ENCODE peak calls at places on chromosomes 16 and 17, in ten cellular contexts. One of them, this sample, is unnamed.

GRCh38 chr17:602436-602835 is 112.2 kb downstream of the VPS53 start:
- DNase-seq in naive B cell: no peak
- DNase-seq in iris pigment epithelial cell: peak
- DNase-seq in heart right ventricle: no peak
- DNase-seq in central memory CD4-positive, alpha-beta T cell: no peak
- DNase-seq in NCI-H1105 treated with DMSO at 0.1 percent for 48 hours: no peak
- DNase-seq in WTC11: no peak
- DNase-seq in effector memory CD4-positive, alpha-beta T cell: no peak
- DNase-seq in cardiac muscle cell: no peak
- DNase-seq in progenitor cell of endocrine pancreas: no peak
- DNase-seq in this sample: no peak

GRCh38 chr16:86836503-86837125 is 258.3 kb downstream of the FOXL1 start:
- DNase-seq in naive B cell: no peak
- DNase-seq in iris pigment epithelial cell: peak
- DNase-seq in heart right ventricle: no peak
- DNase-seq in central memory CD4-positive, alpha-beta T cell: no peak
- DNase-seq in NCI-H1105 treated with DMSO at 0.1 percent for 48 hours: no peak
- DNase-seq in WTC11: no peak
- DNase-seq in effector memory CD4-positive, alpha-beta T cell: no peak
- DNase-seq in cardiac muscle cell: peak
- DNase-seq in progenitor cell of endocrine pancreas: no peak
- DNase-seq in this sample: no peak

GRCh38 chr16:48434653-48435318 is 49.6 kb upstream of the SIAH1 start:
- DNase-seq in naive B cell: no peak
- DNase-seq in iris pigment epithelial cell: peak
- DNase-seq in heart right ventricle: no peak
- DNase-seq in central memory CD4-positive, alpha-beta T cell: no peak
- DNase-seq in NCI-H1105 treated with DMSO at 0.1 percent for 48 hours: no peak
- DNase-seq in WTC11: no peak
- DNase-seq in effector memory CD4-positive, alpha-beta T cell: no peak
- DNase-seq in cardiac muscle cell: peak
- DNase-seq in progenitor cell of endocrine pancreas: no peak
- DNase-seq in this sample: no peak

GRCh38 chr17:50279181-50279526 is 4.9 kb downstream of the TMEM92 start:
- DNase-seq in naive B cell: no peak
- DNase-seq in iris pigment epithelial cell: no peak
- DNase-seq in heart right ventricle: no peak
- DNase-seq in central memory CD4-positive, alpha-beta T cell: no peak
- DNase-seq in NCI-H1105 treated with DMSO at 0.1 percent for 48 hours: no peak
- DNase-seq in WTC11: no peak
- DNase-seq in effector memory CD4-positive, alpha-beta T cell: no peak
- DNase-seq in cardiac muscle cell: no peak
- DNase-seq in progenitor cell of endocrine pancreas: no peak
- DNase-seq in this sample: no peak

GRCh38 chr17:4966844-4967538 is 626 bp downstream of the SPAG7 start:
- DNase-seq in naive B cell: peak
- DNase-seq in iris pigment epithelial cell: peak
- DNase-seq in heart right ventricle: peak
- DNase-seq in central memory CD4-positive, alpha-beta T cell: peak
- DNase-seq in NCI-H1105 treated with DMSO at 0.1 percent for 48 hours: peak
- DNase-seq in WTC11: peak
- DNase-seq in effector memory CD4-positive, alpha-beta T cell: peak
- DNase-seq in cardiac muscle cell: peak
- DNase-seq in progenitor cell of endocrine pancreas: peak
- DNase-seq in this sample: peak

GRCh38 chr16:21713549-21714368 is 50.0 kb downstream of the OTOA start:
- DNase-seq in naive B cell: no peak
- DNase-seq in iris pigment epithelial cell: no peak
- DNase-seq in heart right ventricle: no peak
- DNase-seq in central memory CD4-positive, alpha-beta T cell: no peak
- DNase-seq in NCI-H1105 treated with DMSO at 0.1 percent for 48 hours: no peak
- DNase-seq in WTC11: no peak
- DNase-seq in effector memory CD4-positive, alpha-beta T cell: no peak
- DNase-seq in cardiac muscle cell: no peak
- DNase-seq in progenitor cell of endocrine pancreas: no peak
- DNase-seq in this sample: no peak

GRCh38 chr17:72465191-72466024 is 344.6 kb downstream of the SOX9 start:
- DNase-seq in naive B cell: no peak
- DNase-seq in iris pigment epithelial cell: peak
- DNase-seq in heart right ventricle: no peak
- DNase-seq in central memory CD4-positive, alpha-beta T cell: no peak
- DNase-seq in NCI-H1105 treated with DMSO at 0.1 percent for 48 hours: peak
- DNase-seq in WTC11: no peak
- DNase-seq in effector memory CD4-positive, alpha-beta T cell: no peak
- DNase-seq in cardiac muscle cell: peak
- DNase-seq in progenitor cell of endocrine pancreas: no peak
- DNase-seq in this sample: no peak

GRCh38 chr16:57070986-57071540 is 21.3 kb upstream of the CPNE2 start:
- DNase-seq in naive B cell: no peak
- DNase-seq in iris pigment epithelial cell: no peak
- DNase-seq in heart right ventricle: no peak
- DNase-seq in central memory CD4-positive, alpha-beta T cell: no peak
- DNase-seq in NCI-H1105 treated with DMSO at 0.1 percent for 48 hours: no peak
- DNase-seq in WTC11: no peak
- DNase-seq in effector memory CD4-positive, alpha-beta T cell: no peak
- DNase-seq in cardiac muscle cell: no peak
- DNase-seq in progenitor cell of endocrine pancreas: no peak
- DNase-seq in this sample: no peak

GRCh38 chr16:74760007-74760767 is 14.4 kb downstream of the FA2H start:
- DNase-seq in naive B cell: no peak
- DNase-seq in iris pigment epithelial cell: peak
- DNase-seq in heart right ventricle: no peak
- DNase-seq in central memory CD4-positive, alpha-beta T cell: no peak
- DNase-seq in NCI-H1105 treated with DMSO at 0.1 percent for 48 hours: no peak
- DNase-seq in WTC11: no peak
- DNase-seq in effector memory CD4-positive, alpha-beta T cell: no peak
- DNase-seq in cardiac muscle cell: no peak
- DNase-seq in progenitor cell of endocrine pancreas: no peak
- DNase-seq in this sample: no peak

GRCh38 chr17:81870155-81870977 is 771 bp downstream of the ARHGDIA start:
- DNase-seq in naive B cell: peak
- DNase-seq in iris pigment epithelial cell: peak
- DNase-seq in heart right ventricle: peak
- DNase-seq in central memory CD4-positive, alpha-beta T cell: peak
- DNase-seq in NCI-H1105 treated with DMSO at 0.1 percent for 48 hours: no peak
- DNase-seq in WTC11: peak
- DNase-seq in effector memory CD4-positive, alpha-beta T cell: peak
- DNase-seq in cardiac muscle cell: peak
- DNase-seq in progenitor cell of endocrine pancreas: no peak
- DNase-seq in this sample: no peak

GRCh38 chr17:59757043-59757824 is 49.8 kb downstream of the VMP1 start:
- DNase-seq in naive B cell: no peak
- DNase-seq in iris pigment epithelial cell: no peak
- DNase-seq in heart right ventricle: no peak
- DNase-seq in central memory CD4-positive, alpha-beta T cell: no peak
- DNase-seq in NCI-H1105 treated with DMSO at 0.1 percent for 48 hours: no peak
- DNase-seq in WTC11: no peak
- DNase-seq in effector memory CD4-positive, alpha-beta T cell: no peak
- DNase-seq in cardiac muscle cell: no peak
- DNase-seq in progenitor cell of endocrine pancreas: no peak
- DNase-seq in this sample: no peak

GRCh38 chr17:14308965-14309879 is 8.3 kb downstream of the HS3ST3B1 start:
- DNase-seq in naive B cell: peak
- DNase-seq in iris pigment epithelial cell: peak
- DNase-seq in heart right ventricle: peak
- DNase-seq in central memory CD4-positive, alpha-beta T cell: peak
- DNase-seq in NCI-H1105 treated with DMSO at 0.1 percent for 48 hours: peak
- DNase-seq in WTC11: peak
- DNase-seq in effector memory CD4-positive, alpha-beta T cell: peak
- DNase-seq in cardiac muscle cell: peak
- DNase-seq in progenitor cell of endocrine pancreas: peak
- DNase-seq in this sample: peak

GRCh38 chr17:42405963-42406495 is 17.0 kb downstream of the CAVIN1 start:
- DNase-seq in naive B cell: peak
- DNase-seq in iris pigment epithelial cell: peak
- DNase-seq in heart right ventricle: peak
- DNase-seq in central memory CD4-positive, alpha-beta T cell: peak
- DNase-seq in NCI-H1105 treated with DMSO at 0.1 percent for 48 hours: peak
- DNase-seq in WTC11: peak
- DNase-seq in effector memory CD4-positive, alpha-beta T cell: peak
- DNase-seq in cardiac muscle cell: peak
- DNase-seq in progenitor cell of endocrine pancreas: peak
- DNase-seq in this sample: peak

GRCh38 chr17:27378482-27379200 is 77.6 kb upstream of the KSR1 start:
- DNase-seq in naive B cell: no peak
- DNase-seq in iris pigment epithelial cell: no peak
- DNase-seq in heart right ventricle: no peak
- DNase-seq in central memory CD4-positive, alpha-beta T cell: no peak
- DNase-seq in NCI-H1105 treated with DMSO at 0.1 percent for 48 hours: no peak
- DNase-seq in WTC11: no peak
- DNase-seq in effector memory CD4-positive, alpha-beta T cell: no peak
- DNase-seq in cardiac muscle cell: no peak
- DNase-seq in progenitor cell of endocrine pancreas: no peak
- DNase-seq in this sample: no peak

GRCh38 chr17:63984651-63985386 is 12.1 kb upstream of the SCN4A start:
- DNase-seq in naive B cell: no peak
- DNase-seq in iris pigment epithelial cell: peak
- DNase-seq in heart right ventricle: peak
- DNase-seq in central memory CD4-positive, alpha-beta T cell: peak
- DNase-seq in NCI-H1105 treated with DMSO at 0.1 percent for 48 hours: no peak
- DNase-seq in WTC11: no peak
- DNase-seq in effector memory CD4-positive, alpha-beta T cell: peak
- DNase-seq in cardiac muscle cell: peak
- DNase-seq in progenitor cell of endocrine pancreas: no peak
- DNase-seq in this sample: no peak

GRCh38 chr16:70662991-70663523 is 16.7 kb downstream of the IL34 start:
- DNase-seq in naive B cell: no peak
- DNase-seq in iris pigment epithelial cell: no peak
- DNase-seq in heart right ventricle: no peak
- DNase-seq in central memory CD4-positive, alpha-beta T cell: no peak
- DNase-seq in NCI-H1105 treated with DMSO at 0.1 percent for 48 hours: no peak
- DNase-seq in WTC11: no peak
- DNase-seq in effector memory CD4-positive, alpha-beta T cell: no peak
- DNase-seq in cardiac muscle cell: no peak
- DNase-seq in progenitor cell of endocrine pancreas: no peak
- DNase-seq in this sample: no peak

GRCh38 chr17:68497885-68498319 is 14.3 kb upstream of the PRKAR1A start:
- DNase-seq in naive B cell: peak
- DNase-seq in iris pigment epithelial cell: no peak
- DNase-seq in heart right ventricle: no peak
- DNase-seq in central memory CD4-positive, alpha-beta T cell: no peak
- DNase-seq in NCI-H1105 treated with DMSO at 0.1 percent for 48 hours: no peak
- DNase-seq in WTC11: no peak
- DNase-seq in effector memory CD4-positive, alpha-beta T cell: no peak
- DNase-seq in cardiac muscle cell: no peak
- DNase-seq in progenitor cell of endocrine pancreas: no peak
- DNase-seq in this sample: no peak

GRCh38 chr17:1865252-1866037 is 35.6 kb downstream of the RPA1 start:
- DNase-seq in naive B cell: peak
- DNase-seq in iris pigment epithelial cell: peak
- DNase-seq in heart right ventricle: peak
- DNase-seq in central memory CD4-positive, alpha-beta T cell: peak
- DNase-seq in NCI-H1105 treated with DMSO at 0.1 percent for 48 hours: no peak
- DNase-seq in WTC11: peak
- DNase-seq in effector memory CD4-positive, alpha-beta T cell: no peak
- DNase-seq in cardiac muscle cell: peak
- DNase-seq in progenitor cell of endocrine pancreas: no peak
- DNase-seq in this sample: peak